ENCODE peak calls at places on chromosomes 3 and 15, in four cellular contexts. One of them, this sample, is unnamed.

GRCh38 chr15:79339588-79340314 is 28.8 kb downstream of the TMED3 start:
- DNase-seq in cardiac muscle cell: peak; percentile 75
- DNase-seq in CD8-positive, alpha-beta memory T cell: no peak
- DNase-seq in AG04450: peak; percentile 10
- DNase-seq in this sample: no peak

GRCh38 chr3:184873136-184873535 is 61.2 kb downstream of the VPS8 start:
- DNase-seq in cardiac muscle cell: no peak
- DNase-seq in CD8-positive, alpha-beta memory T cell: no peak
- DNase-seq in AG04450: no peak
- DNase-seq in this sample: no peak

GRCh38 chr3:129486057-129487035 is 42.1 kb upstream of the RHO start:
- DNase-seq in cardiac muscle cell: peak; percentile 88
- DNase-seq in CD8-positive, alpha-beta memory T cell: no peak
- DNase-seq in AG04450: peak; percentile 44
- DNase-seq in this sample: no peak

GRCh38 chr3:14543446-14543845 is 3.3 kb upstream of the GRIP2 start:
- DNase-seq in cardiac muscle cell: no peak
- DNase-seq in CD8-positive, alpha-beta memory T cell: no peak
- DNase-seq in AG04450: no peak
- DNase-seq in this sample: no peak

GRCh38 chr3:182382112-182382857 is 411.0 kb upstream of the ATP11B start:
- DNase-seq in cardiac muscle cell: no peak
- DNase-seq in CD8-positive, alpha-beta memory T cell: no peak
- DNase-seq in AG04450: no peak
- DNase-seq in this sample: no peak

GRCh38 chr3:23829242-23829934 is 23.6 kb downstream of the UBE2E1 start:
- DNase-seq in cardiac muscle cell: no peak
- DNase-seq in CD8-positive, alpha-beta memory T cell: no peak
- DNase-seq in AG04450: no peak
- DNase-seq in this sample: no peak

GRCh38 chr3:185470323-185470722 is 28.5 kb downstream of the TMEM41A start:
- DNase-seq in cardiac muscle cell: no peak
- DNase-seq in CD8-positive, alpha-beta memory T cell: no peak
- DNase-seq in AG04450: no peak
- DNase-seq in this sample: no peak

GRCh38 chr3:136465296-136465695 is 215.2 kb downstream of the PCCB start:
- DNase-seq in cardiac muscle cell: no peak
- DNase-seq in CD8-positive, alpha-beta memory T cell: no peak
- DNase-seq in AG04450: no peak
- DNase-seq in this sample: no peak

GRCh38 chr15:41811432-41812195 is 16.3 kb upstream of the JMJD7 start:
- DNase-seq in cardiac muscle cell: peak; percentile 91
- DNase-seq in CD8-positive, alpha-beta memory T cell: peak; percentile 64
- DNase-seq in AG04450: peak; percentile 71
- DNase-seq in this sample: peak; percentile 84

GRCh38 chr3:122916084-122916483 is 111.5 kb downstream of the SEMA5B start:
- DNase-seq in cardiac muscle cell: no peak
- DNase-seq in CD8-positive, alpha-beta memory T cell: no peak
- DNase-seq in AG04450: no peak
- DNase-seq in this sample: no peak

GRCh38 chr3:15384510-15385237 is 42.7 kb downstream of the METTL6 start:
- DNase-seq in cardiac muscle cell: peak; percentile 30
- DNase-seq in CD8-positive, alpha-beta memory T cell: no peak
- DNase-seq in AG04450: no peak
- DNase-seq in this sample: no peak

GRCh38 chr3:183400352-183400751 is 28.1 kb downstream of the MCF2L2 start:
- DNase-seq in cardiac muscle cell: no peak
- DNase-seq in CD8-positive, alpha-beta memory T cell: no peak
- DNase-seq in AG04450: no peak
- DNase-seq in this sample: no peak

GRCh38 chr15:35669021-35669420 is 123.1 kb upstream of the DPH6 start:
- DNase-seq in cardiac muscle cell: no peak
- DNase-seq in CD8-positive, alpha-beta memory T cell: no peak
- DNase-seq in AG04450: no peak
- DNase-seq in this sample: no peak

GRCh38 chr3:185112186-185112585 is 40.7 kb downstream of the C3orf70 start:
- DNase-seq in cardiac muscle cell: no peak
- DNase-seq in CD8-positive, alpha-beta memory T cell: no peak
- DNase-seq in AG04450: no peak
- DNase-seq in this sample: no peak

GRCh38 chr3:53939081-53939582 is 47.5 kb upstream of the SELENOK start:
- DNase-seq in cardiac muscle cell: no peak
- DNase-seq in CD8-positive, alpha-beta memory T cell: no peak
- DNase-seq in AG04450: no peak
- DNase-seq in this sample: no peak

GRCh38 chr3:193775421-193776077 is 182.5 kb downstream of the OPA1 start:
- DNase-seq in cardiac muscle cell: no peak
- DNase-seq in CD8-positive, alpha-beta memory T cell: no peak
- DNase-seq in AG04450: no peak
- DNase-seq in this sample: peak; percentile 35

GRCh38 chr15:88080616-88081015 is 175.9 kb downstream of the NTRK3 start:
- DNase-seq in cardiac muscle cell: no peak
- DNase-seq in CD8-positive, alpha-beta memory T cell: no peak
- DNase-seq in AG04450: no peak
- DNase-seq in this sample: no peak

GRCh38 chr3:87503901-87504498 is 227.6 kb upstream of the POU1F1 start:
- DNase-seq in cardiac muscle cell: peak; percentile 59
- DNase-seq in CD8-positive, alpha-beta memory T cell: no peak
- DNase-seq in AG04450: peak; percentile 15
- DNase-seq in this sample: no peak

GRCh38 chr3:127037423-127037841 is 54.5 kb downstream of the PLXNA1 start:
- DNase-seq in cardiac muscle cell: no peak
- DNase-seq in CD8-positive, alpha-beta memory T cell: no peak
- DNase-seq in AG04450: no peak
- DNase-seq in this sample: no peak

GRCh38 chr15:43207024-43207423 is 13.8 kb downstream of the EPB42 start:
- DNase-seq in cardiac muscle cell: no peak
- DNase-seq in CD8-positive, alpha-beta memory T cell: no peak
- DNase-seq in AG04450: no peak
- DNase-seq in this sample: no peak

GRCh38 chr3:43620953-43621405 is 832 bp downstream of the ANO10 start:
- DNase-seq in cardiac muscle cell: peak; percentile 20
- DNase-seq in CD8-positive, alpha-beta memory T cell: no peak
- DNase-seq in AG04450: no peak
- DNase-seq in this sample: no peak

GRCh38 chr3:46209751-46210470 is 1.8 kb upstream of the CCR1 start:
- DNase-seq in cardiac muscle cell: no peak
- DNase-seq in CD8-positive, alpha-beta memory T cell: no peak
- DNase-seq in AG04450: no peak
- DNase-seq in this sample: no peak

GRCh38 chr15:68985361-68985891 is 29.1 kb upstream of the NOX5 start:
- DNase-seq in cardiac muscle cell: no peak
- DNase-seq in CD8-positive, alpha-beta memory T cell: no peak
- DNase-seq in AG04450: no peak
- DNase-seq in this sample: no peak

GRCh38 chr3:107045791-107046190 is 331.4 kb upstream of the CCDC54 start:
- DNase-seq in cardiac muscle cell: no peak
- DNase-seq in CD8-positive, alpha-beta memory T cell: no peak
- DNase-seq in AG04450: no peak
- DNase-seq in this sample: no peak

GRCh38 chr3:31495971-31496370 is 36.8 kb upstream of the STT3B start:
- DNase-seq in cardiac muscle cell: peak; percentile 22
- DNase-seq in CD8-positive, alpha-beta memory T cell: no peak
- DNase-seq in AG04450: no peak
- DNase-seq in this sample: no peak

GRCh38 chr3:109853077-109853732 is 515.9 kb upstream of the DPPA4 start:
- DNase-seq in cardiac muscle cell: no peak
- DNase-seq in CD8-positive, alpha-beta memory T cell: no peak
- DNase-seq in AG04450: no peak
- DNase-seq in this sample: no peak

GRCh38 chr15:41950127-41950483 is 22.3 kb downstream of the EHD4 start:
- DNase-seq in cardiac muscle cell: no peak
- DNase-seq in CD8-positive, alpha-beta memory T cell: no peak
- DNase-seq in AG04450: no peak
- DNase-seq in this sample: no peak

GRCh38 chr3:133928903-133929607 is 33.4 kb upstream of the RAB6B start:
- DNase-seq in cardiac muscle cell: no peak
- DNase-seq in CD8-positive, alpha-beta memory T cell: no peak
- DNase-seq in AG04450: no peak
- DNase-seq in this sample: no peak

GRCh38 chr15:59160880-59161593 is 45.6 kb upstream of the LDHAL6B start:
- DNase-seq in cardiac muscle cell: peak; percentile 13
- DNase-seq in CD8-positive, alpha-beta memory T cell: no peak
- DNase-seq in AG04450: no peak
- DNase-seq in this sample: no peak

GRCh38 chr3:171459942-171460225 is 321 bp downstream of the TNIK start:
- DNase-seq in cardiac muscle cell: no peak
- DNase-seq in CD8-positive, alpha-beta memory T cell: no peak
- DNase-seq in AG04450: no peak
- DNase-seq in this sample: no peak

DNA sequence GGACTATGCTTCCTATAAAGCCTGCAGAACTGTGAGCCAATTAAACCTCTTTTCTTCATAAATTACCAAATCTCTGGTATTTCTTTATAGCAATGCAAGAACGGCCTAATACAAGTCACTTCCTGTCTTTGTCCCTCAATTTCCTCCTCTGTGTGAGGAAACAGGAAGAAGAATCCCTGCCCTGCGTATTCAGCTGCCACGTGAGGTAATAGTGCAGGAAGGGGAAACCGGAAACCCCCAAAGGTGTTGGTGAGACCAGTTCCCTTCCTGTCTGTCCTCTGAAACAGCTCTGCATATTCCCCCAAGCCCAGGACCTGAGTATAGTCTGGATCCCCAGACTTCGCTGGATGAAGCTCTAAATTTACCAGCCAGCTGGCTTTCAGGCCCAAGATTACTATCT is 18.1 kb upstream of the PTPN23 start:
- DNase-seq in cardiac muscle cell: no peak
- DNase-seq in CD8-positive, alpha-beta memory T cell: no peak
- DNase-seq in AG04450: no peak
- DNase-seq in this sample: no peak
- H3K27ac ChIP-seq in cardiac muscle cell: no peak overlapping the region
- H3K27ac ChIP-seq in CD8-positive, alpha-beta memory T cell: no peak overlapping the region
- H3K27ac ChIP-seq in AG04450: no peak overlapping the region
- H3K27ac ChIP-seq in this sample: no peak overlapping the region

GRCh38 chr3:150249776-150250175 is 158.3 kb upstream of the TSC22D2 start:
- DNase-seq in cardiac muscle cell: no peak
- DNase-seq in CD8-positive, alpha-beta memory T cell: no peak
- DNase-seq in AG04450: no peak
- DNase-seq in this sample: no peak

GRCh38 chr3:150251187-150251592 is 156.9 kb upstream of the TSC22D2 start:
- DNase-seq in cardiac muscle cell: no peak
- DNase-seq in CD8-positive, alpha-beta memory T cell: no peak
- DNase-seq in AG04450: no peak
- DNase-seq in this sample: no peak

GRCh38 chr3:150248116-150248864 is 159.8 kb upstream of the TSC22D2 start:
- DNase-seq in cardiac muscle cell: peak; percentile 92
- DNase-seq in CD8-positive, alpha-beta memory T cell: no peak
- DNase-seq in AG04450: peak; percentile 89
- DNase-seq in this sample: no peak

GRCh38 chr3:150247456-150247855 is 160.6 kb upstream of the TSC22D2 start:
- DNase-seq in cardiac muscle cell: no peak
- DNase-seq in CD8-positive, alpha-beta memory T cell: no peak
- DNase-seq in AG04450: no peak
- DNase-seq in this sample: no peak

DNA sequence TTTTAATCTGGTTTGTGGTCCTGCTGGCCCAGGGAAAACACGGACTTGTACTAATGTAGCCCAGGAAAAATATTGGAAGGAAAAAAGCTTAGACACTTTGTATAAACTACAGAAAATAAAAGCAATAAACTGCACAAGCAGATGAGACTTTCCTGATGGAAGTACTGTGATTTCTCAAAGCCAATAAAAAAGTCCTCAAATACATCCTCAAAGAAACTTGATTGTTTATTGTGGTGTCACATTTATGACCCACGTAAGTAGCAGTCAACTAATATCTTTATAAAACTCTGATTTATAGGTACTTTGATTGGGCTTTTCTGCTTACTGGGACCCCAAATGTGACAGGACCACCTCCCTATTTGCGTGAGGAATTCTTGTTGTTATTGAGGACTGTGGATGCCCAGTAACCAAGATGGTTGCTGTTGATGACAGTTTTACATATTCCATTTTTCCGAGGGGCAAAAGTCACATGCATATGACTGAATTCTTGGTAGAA is 159.2 kb upstream of the TSC22D2 start:
- DNase-seq in cardiac muscle cell: no peak
- DNase-seq in CD8-positive, alpha-beta memory T cell: no peak
- DNase-seq in AG04450: no peak
- DNase-seq in this sample: no peak
- H3K4me3 ChIP-seq in cardiac muscle cell: no peak overlapping the region
- H3K4me3 ChIP-seq in CD8-positive, alpha-beta memory T cell: no peak overlapping the region
- H3K4me3 ChIP-seq in AG04450: no peak overlapping the region
- H3K4me3 ChIP-seq in this sample: no peak overlapping the region

GRCh38 chr3:153599685-153600084 is 437.7 kb downstream of the RAP2B start:
- DNase-seq in cardiac muscle cell: peak; percentile 92
- DNase-seq in CD8-positive, alpha-beta memory T cell: no peak
- DNase-seq in AG04450: peak; percentile 65
- DNase-seq in this sample: no peak
- H3K27ac ChIP-seq in cardiac muscle cell: no peak overlapping the region
- H3K27ac ChIP-seq in CD8-positive, alpha-beta memory T cell: no peak overlapping the region
- H3K27ac ChIP-seq in AG04450: no peak overlapping the region
- H3K27ac ChIP-seq in this sample: no peak overlapping the region

GRCh38 chr15:74209997-74210573 is 7.5 kb upstream of the STRA6 start:
- DNase-seq in cardiac muscle cell: peak; percentile 95
- DNase-seq in CD8-positive, alpha-beta memory T cell: no peak
- DNase-seq in AG04450: no peak
- DNase-seq in this sample: no peak

GRCh38 chr15:74208901-74209559 is 6.4 kb upstream of the STRA6 start:
- DNase-seq in cardiac muscle cell: peak; percentile 58
- DNase-seq in CD8-positive, alpha-beta memory T cell: no peak
- DNase-seq in AG04450: no peak
- DNase-seq in this sample: no peak

GRCh38 chr15:74207652-74208440 is 5.3 kb upstream of the STRA6 start:
- DNase-seq in cardiac muscle cell: no peak
- DNase-seq in CD8-positive, alpha-beta memory T cell: no peak
- DNase-seq in AG04450: no peak
- DNase-seq in this sample: no peak

GRCh38 chr15:74209560-74209958 is 7.0 kb upstream of the STRA6 start:
- DNase-seq in cardiac muscle cell: no peak
- DNase-seq in CD8-positive, alpha-beta memory T cell: no peak
- DNase-seq in AG04450: no peak
- DNase-seq in this sample: no peak

DNA sequence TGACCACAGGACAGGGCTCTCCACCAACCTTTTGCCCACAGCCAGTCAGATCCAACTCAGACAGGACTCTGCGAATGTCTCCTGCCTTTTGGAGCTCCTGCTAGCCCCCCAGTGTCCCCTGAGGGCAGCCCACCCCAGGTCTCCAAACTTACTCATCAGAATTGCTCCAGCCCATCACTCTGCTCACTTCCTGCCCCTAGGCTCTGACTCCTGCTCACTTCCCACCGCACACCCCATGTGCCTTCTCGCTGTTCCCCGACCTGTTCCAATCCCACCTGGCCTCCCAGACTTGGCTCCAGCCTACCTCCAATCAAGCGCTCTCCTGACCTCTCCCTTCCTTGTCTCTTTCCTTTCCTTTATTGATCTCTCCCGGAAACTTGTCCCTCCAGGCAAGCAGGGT is 5.9 kb upstream of the STRA6 start:
- DNase-seq in cardiac muscle cell: no peak
- DNase-seq in CD8-positive, alpha-beta memory T cell: no peak
- DNase-seq in AG04450: no peak
- DNase-seq in this sample: no peak
- H3K4me3 ChIP-seq in cardiac muscle cell: no peak overlapping the region
- H3K4me3 ChIP-seq in CD8-positive, alpha-beta memory T cell: no peak overlapping the region
- H3K4me3 ChIP-seq in AG04450: no peak overlapping the region
- H3K4me3 ChIP-seq in this sample: no peak overlapping the region

This sample was measured in coronary artery.